ENCODE peak calls at places on chromosomes 11 and 22, in five cellular contexts. N is iris pigment epithelial cell, S is NCI-H2029, A is HepG2, X is posterior cingulate gyrus. Z is an unnamed sample.

GRCh38 chr22:23682827-23683355 is 7.9 kb upstream of the RGL4 start:
- DNase-seq in N (no peak), S (no peak), A (no peak), X (no peak), Z (peak)

GRCh38 chr22:17829691-17830040 is 55.4 kb upstream of the BID start:
- DNase-seq in N (no peak), S (no peak), A (no peak), X (no peak), Z (no peak)

GRCh38 chr11:90288207-90288821 is 65.5 kb upstream of the CHORDC1 start:
- DNase-seq in N (peak), S (no peak), A (peak), X (no peak), Z (no peak)

GRCh38 chr11:126530416-126530815 is 174.9 kb downstream of the ST3GAL4 start:
- DNase-seq in N (no peak), S (no peak), A (no peak), X (peak), Z (no peak)

GRCh38 chr11:15501566-15501965 is 386.8 kb downstream of the INSC start:
- DNase-seq in N (no peak), S (no peak), A (no peak), X (no peak), Z (no peak)

GRCh38 chr11:128666397-128666796 is 27.5 kb upstream of the FLI1 start:
- DNase-seq in N (no peak), S (no peak), A (no peak), X (no peak), Z (no peak)

GRCh38 chr11:61879152-61879551 is 12.2 kb downstream of the FADS3 start:
- DNase-seq in N (no peak), S (no peak), A (no peak), X (no peak), Z (no peak)

GRCh38 chr22:45450101-45450785 is 36.8 kb downstream of the RIBC2 start:
- DNase-seq in N (no peak), S (no peak), A (no peak), X (peak), Z (no peak)

GRCh38 chr11:77753230-77753629 is 67.3 kb downstream of the RSF1 start:
- DNase-seq in N (no peak), S (no peak), A (no peak), X (no peak), Z (no peak)

GRCh38 chr11:70043482-70043881 is 34.6 kb upstream of the ANO1 start:
- DNase-seq in N (no peak), S (no peak), A (no peak), X (no peak), Z (no peak)

GRCh38 chr11:1484716-1485503 is 1.7 kb downstream of the MOB2 start:
- DNase-seq in N (no peak), S (no peak), A (no peak), X (peak), Z (no peak)

GRCh38 chr11:71322192-71322735 is 69.9 kb upstream of the SHANK2 start:
- DNase-seq in N (no peak), S (no peak), A (no peak), X (peak), Z (no peak)

GRCh38 chr22:40070701-40071100 is 75.9 kb downstream of the FAM83F start:
- DNase-seq in N (no peak), S (no peak), A (no peak), X (no peak), Z (no peak)

GRCh38 chr11:15313862-15314261 is 199.1 kb downstream of the INSC start:
- DNase-seq in N (no peak), S (no peak), A (no peak), X (no peak), Z (no peak)

GRCh38 chr22:30196141-30196866 is 50.3 kb downstream of the LIF start:
- DNase-seq in N (peak), S (peak), A (peak), X (no peak), Z (peak)

GRCh38 chr22:48253573-48253972 is 1491.1 kb downstream of the TBC1D22A start:
- DNase-seq in N (no peak), S (no peak), A (no peak), X (no peak), Z (no peak)

Z was measured in activated effector memory CD4-positive, alpha-beta T cell treated with anti-CD3 and anti-CD28 coated beads, Interleukin-2, amount 50 U/mL, for 16 hours.